ENCODE peak calls at places on chromosomes 4 and X, in ten cellular contexts. O is heart left ventricle; V is A549; G is mammary epithelial cell; L is MM.1S; I is PC-3; F is tibial nerve; A is testis; H is CD8-positive, alpha-beta T cell; X is stomach. N is an unnamed sample.

GRCh38 chrX:31547816-31548215 is 476.0 kb upstream of the FTHL17 start:
- DNase-seq in O (no peak), A (no peak), X (no peak), H (no peak), V (no peak), F (no peak), L (no peak), I (no peak), G (no peak), N (no peak)

GRCh38 chr4:102825261-102826071 is 1.9 kb downstream of the UBE2D3 start:
- DNase-seq in I (peak; percentile 65), X (no peak), L (peak; percentile 42), A (peak; percentile 70), H (no peak), O (peak; percentile 41), V (peak; percentile 63), F (peak; percentile 57), G (peak; percentile 83), N (no peak)

GRCh38 chr4:136651932-136652331 is 880.4 kb downstream of the PCDH18 start:
- DNase-seq in H (no peak), V (no peak), A (no peak), G (no peak), X (no peak), O (no peak), L (no peak), I (no peak), F (no peak), N (no peak)

GRCh38 chr4:79964715-79965345 is 108.2 kb downstream of the ANTXR2 start:
- DNase-seq in I (no peak), V (no peak), G (no peak), A (peak; percentile 36), F (no peak), O (no peak), H (no peak), X (no peak), L (no peak), N (no peak)

GRCh38 chr4:42673084-42673429 is 16.2 kb upstream of the ATP8A1 start:
- DNase-seq in A (no peak), V (no peak), F (no peak), G (peak; percentile 2), X (peak; percentile 61), H (no peak), I (no peak), L (no peak), O (peak; percentile 35), N (no peak)

GRCh38 chrX:153875391-153876111 is 10.4 kb downstream of the L1CAM start:
- DNase-seq in V (no peak), A (peak; percentile 57), L (peak; percentile 46), I (peak; percentile 54), O (peak; percentile 40), H (peak; percentile 58), X (peak; percentile 60), F (peak; percentile 29), G (no peak), N (peak; percentile 86)

GRCh38 chrX:11665144-11666040 is at the start of gene ARHGAP6:
- DNase-seq in A (peak; percentile 50), X (no peak), I (peak; percentile 14), G (peak; percentile 39), O (peak; percentile 28), H (no peak), V (peak; percentile 30), F (no peak), L (no peak), N (peak; percentile 34)

GRCh38 chr4:75990129-75990528 is 616 bp downstream of the SDAD1 start:
- DNase-seq in V (no peak), A (no peak), L (peak; percentile 21), O (no peak), X (no peak), H (no peak), I (no peak), F (no peak), G (peak; percentile 5), N (no peak)

GRCh38 chr4:71441186-71442169 is 102.7 kb downstream of the SLC4A4 start:
- DNase-seq in A (no peak), O (no peak), G (peak; percentile 12), X (no peak), H (no peak), L (peak; percentile 24), F (no peak), I (peak; percentile 79), V (no peak), N (no peak)

GRCh38 chr4:77815651-77816050 is 3.5 kb downstream of the CNOT6L start:
- DNase-seq in V (no peak), I (no peak), G (no peak), L (peak; percentile 82), F (no peak), A (no peak), H (no peak), O (no peak), X (no peak), N (no peak)

GRCh38 chr4:184487503-184487902 is 13.2 kb upstream of the IRF2 start:
- DNase-seq in L (no peak), A (no peak), H (no peak), F (no peak), I (peak; percentile 43), G (no peak), X (no peak), O (no peak), V (no peak), N (no peak)

GRCh38 chr4:47349323-47349722 is 114.2 kb downstream of the COMMD8 start:
- DNase-seq in I (peak; percentile 58), O (no peak), H (no peak), V (no peak), F (no peak), A (no peak), X (no peak), L (no peak), G (no peak), N (no peak)

GRCh38 chrX:42978655-42979379 is 200.9 kb upstream of the PPP1R2C start:
- DNase-seq in L (no peak), I (no peak), A (no peak), H (no peak), X (no peak), O (no peak), F (no peak), V (no peak), G (no peak), N (no peak)

GRCh38 chr4:33477715-33478114 is 2757.5 kb downstream of the PCDH7 start:
- DNase-seq in G (no peak), V (no peak), O (no peak), L (no peak), F (no peak), X (no peak), H (no peak), A (no peak), I (no peak), N (no peak)

GRCh38 chr4:24604558-24605214 is 20.3 kb upstream of the DHX15 start:
- DNase-seq in X (no peak), V (no peak), F (no peak), I (peak; percentile 47), L (no peak), G (peak; percentile 45), H (no peak), A (no peak), O (no peak), N (no peak)

GRCh38 chrX:24285082-24285481 is 28.8 kb downstream of the SUPT20HL2 start:
- DNase-seq in L (no peak), H (no peak), X (no peak), A (no peak), F (no peak), V (peak; percentile 20), G (no peak), I (no peak), O (no peak), N (no peak)

GRCh38 chrX:9534686-9535085 is 69.8 kb downstream of the TBL1X start:
- DNase-seq in G (no peak), O (no peak), H (no peak), X (no peak), V (no peak), A (peak; percentile 49), I (no peak), L (no peak), F (no peak), N (no peak)

GRCh38 chr4:61911313-61911756 is 711.2 kb downstream of the ADGRL3 start:
- DNase-seq in I (no peak), F (no peak), G (no peak), L (no peak), X (no peak), H (no peak), A (no peak), O (no peak), V (no peak), N (no peak)

GRCh38 chr4:84456157-84456556 is 42.9 kb downstream of the NKX6-1 start:
- DNase-seq in F (no peak), A (no peak), L (no peak), V (no peak), O (no peak), I (no peak), X (no peak), G (no peak), H (no peak), N (no peak)
- H3K4me3 ChIP-seq in F (no peak overlapping the region), A (no peak overlapping the region), L (no peak overlapping the region), V (no peak overlapping the region), O (no peak overlapping the region), I (no peak overlapping the region), X (no peak overlapping the region), G (no peak overlapping the region), H (no peak overlapping the region), N (no peak overlapping the region)

GRCh38 chrX:37942170-37942569 is 64.2 kb upstream of the SYTL5 start:
- DNase-seq in O (no peak), H (no peak), I (no peak), F (no peak), G (no peak), L (no peak), X (no peak), V (no peak), A (no peak), N (no peak)
- H3K27ac ChIP-seq in O (no peak overlapping the region), H (no peak overlapping the region), I (no peak overlapping the region), F (no peak overlapping the region), G (no peak overlapping the region), L (no peak overlapping the region), X (no peak overlapping the region), V (no peak overlapping the region), A (no peak overlapping the region), N (no peak overlapping the region)

DNA sequence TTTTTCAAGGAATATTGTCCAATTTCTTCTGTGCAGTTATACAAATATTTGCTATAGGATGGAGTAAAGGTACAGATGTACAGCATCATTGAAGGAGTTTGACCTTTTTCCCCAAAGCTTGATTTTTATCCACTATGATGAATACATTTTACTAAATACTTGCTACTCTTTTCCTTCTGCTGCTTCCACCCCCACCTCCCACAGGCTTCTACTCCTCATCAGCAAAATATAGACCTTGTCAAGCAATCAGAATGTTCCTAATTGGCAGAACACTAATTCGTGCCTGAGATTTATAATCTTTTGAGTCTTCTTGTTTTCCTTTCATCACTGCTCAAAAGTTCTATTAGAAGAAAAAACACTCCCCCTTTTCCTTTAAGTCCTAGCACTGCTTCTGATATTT is 3.8 kb upstream of the THAP9 start:
- DNase-seq in G (no peak), X (no peak), H (no peak), L (no peak), A (no peak), V (no peak), O (no peak), I (no peak), F (no peak), N (no peak)
- H3K4me1 ChIP-seq in G (peaks cover 6% of the 10 kb centered on the region), X (peaks cover 18% of the 10 kb centered on the region), H (peaks cover 31% of the 10 kb centered on the region), L (peaks cover 13% of the 10 kb centered on the region), A (peaks cover 15% of the 10 kb centered on the region), V (peaks cover 28% of the 10 kb centered on the region), O (no peaks in the 10 kb centered on the region), I (peaks cover 24% of the 10 kb centered on the region), F (peaks cover 20% of the 10 kb centered on the region), N (peaks cover 3% of the 10 kb centered on the region)

DNA sequence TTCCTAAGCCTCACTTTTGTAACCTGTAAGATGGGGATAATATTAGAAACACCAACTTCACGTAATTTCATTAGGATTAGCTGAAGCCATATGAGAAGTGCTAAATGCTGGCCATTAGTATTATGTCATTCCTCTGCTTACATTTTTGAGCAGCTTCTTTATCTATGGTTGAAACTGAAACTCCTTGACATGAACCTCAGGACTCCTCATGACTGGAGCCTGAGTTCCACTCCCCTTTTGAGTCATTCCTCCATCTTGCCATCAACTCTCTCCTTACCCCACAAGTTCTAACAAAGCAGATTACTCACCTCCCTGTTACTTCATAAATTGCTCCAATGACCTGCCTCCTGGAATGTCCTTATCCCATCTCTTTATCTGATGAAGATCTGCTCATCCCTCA is 123.2 kb upstream of the KCNIP4 start:
- DNase-seq in I (peak; percentile 10), L (peak; percentile 84), H (no peak), V (no peak), X (no peak), O (no peak), F (no peak), G (peak; percentile 93), A (no peak), N (no peak)
- H3K4me3 ChIP-seq in I (no peak overlapping the region), L (peak overlapping the region; percentile 16), H (no peak overlapping the region), V (no peak overlapping the region), X (no peak overlapping the region), O (no peak overlapping the region), F (no peak overlapping the region), G (no peak overlapping the region), A (no peak overlapping the region), N (no peak overlapping the region)